ENCODE peak calls at places on chromosomes 7 and 10, in seven cellular contexts. One of them, this sample, is unnamed.

GRCh38 chr10:11246752-11247467 is 229.2 kb downstream of the CELF2 start:
- DNase-seq in G401: no peak
- DNase-seq in heart left ventricle: no peak
- DNase-seq in colonic mucosa: no peak
- DNase-seq in CD8-positive, alpha-beta memory T cell: no peak
- DNase-seq in stimulated activated CD4-positive, alpha-beta T cell treated with anti-CD3 and anti-CD28 coated beads, Interleukin-12 subunit alpha, Interleukin-12 subunit beta, amount 100 ng/mL, for 48 hours: no peak
- DNase-seq in RPMI7951: no peak
- DNase-seq in this sample: no peak

GRCh38 chr7:26620352-26620751 is 244.0 kb downstream of the SKAP2 start:
- DNase-seq in G401: no peak
- DNase-seq in heart left ventricle: no peak
- DNase-seq in colonic mucosa: no peak
- DNase-seq in CD8-positive, alpha-beta memory T cell: no peak
- DNase-seq in stimulated activated CD4-positive, alpha-beta T cell treated with anti-CD3 and anti-CD28 coated beads, Interleukin-12 subunit alpha, Interleukin-12 subunit beta, amount 100 ng/mL, for 48 hours: no peak
- DNase-seq in RPMI7951: peak
- DNase-seq in this sample: no peak

GRCh38 chr10:35946556-35946955 is 304.5 kb upstream of the FZD8 start:
- DNase-seq in G401: no peak
- DNase-seq in heart left ventricle: no peak
- DNase-seq in colonic mucosa: no peak
- DNase-seq in CD8-positive, alpha-beta memory T cell: no peak
- DNase-seq in stimulated activated CD4-positive, alpha-beta T cell treated with anti-CD3 and anti-CD28 coated beads, Interleukin-12 subunit alpha, Interleukin-12 subunit beta, amount 100 ng/mL, for 48 hours: no peak
- DNase-seq in RPMI7951: no peak
- DNase-seq in this sample: no peak

GRCh38 chr7:43834463-43835251 is 34.7 kb downstream of the MRPS24 start:
- DNase-seq in G401: no peak
- DNase-seq in heart left ventricle: no peak
- DNase-seq in colonic mucosa: no peak
- DNase-seq in CD8-positive, alpha-beta memory T cell: peak
- DNase-seq in stimulated activated CD4-positive, alpha-beta T cell treated with anti-CD3 and anti-CD28 coated beads, Interleukin-12 subunit alpha, Interleukin-12 subunit beta, amount 100 ng/mL, for 48 hours: peak
- DNase-seq in RPMI7951: peak
- DNase-seq in this sample: no peak

GRCh38 chr7:44131173-44132009 is 8.0 kb upstream of the POLD2 start:
- DNase-seq in G401: no peak
- DNase-seq in heart left ventricle: peak
- DNase-seq in colonic mucosa: no peak
- DNase-seq in CD8-positive, alpha-beta memory T cell: no peak
- DNase-seq in stimulated activated CD4-positive, alpha-beta T cell treated with anti-CD3 and anti-CD28 coated beads, Interleukin-12 subunit alpha, Interleukin-12 subunit beta, amount 100 ng/mL, for 48 hours: no peak
- DNase-seq in RPMI7951: no peak
- DNase-seq in this sample: no peak

GRCh38 chr7:143285454-143285756 is 647 bp downstream of the TMEM139 start:
- DNase-seq in G401: no peak
- DNase-seq in heart left ventricle: peak
- DNase-seq in colonic mucosa: peak
- DNase-seq in CD8-positive, alpha-beta memory T cell: no peak
- DNase-seq in stimulated activated CD4-positive, alpha-beta T cell treated with anti-CD3 and anti-CD28 coated beads, Interleukin-12 subunit alpha, Interleukin-12 subunit beta, amount 100 ng/mL, for 48 hours: no peak
- DNase-seq in RPMI7951: no peak
- DNase-seq in this sample: no peak

GRCh38 chr10:9253121-9253520 is 1198.6 kb downstream of the GATA3 start:
- DNase-seq in G401: no peak
- DNase-seq in heart left ventricle: no peak
- DNase-seq in colonic mucosa: no peak
- DNase-seq in CD8-positive, alpha-beta memory T cell: no peak
- DNase-seq in stimulated activated CD4-positive, alpha-beta T cell treated with anti-CD3 and anti-CD28 coated beads, Interleukin-12 subunit alpha, Interleukin-12 subunit beta, amount 100 ng/mL, for 48 hours: no peak
- DNase-seq in RPMI7951: peak
- DNase-seq in this sample: no peak

GRCh38 chr7:122885583-122886356 is 490 bp downstream of the CADPS2 start:
- DNase-seq in G401: peak
- DNase-seq in heart left ventricle: peak
- DNase-seq in colonic mucosa: peak
- DNase-seq in CD8-positive, alpha-beta memory T cell: no peak
- DNase-seq in stimulated activated CD4-positive, alpha-beta T cell treated with anti-CD3 and anti-CD28 coated beads, Interleukin-12 subunit alpha, Interleukin-12 subunit beta, amount 100 ng/mL, for 48 hours: no peak
- DNase-seq in RPMI7951: peak
- DNase-seq in this sample: no peak

GRCh38 chr10:95694665-95695064 is 938 bp upstream of the TCTN3 start:
- DNase-seq in G401: no peak
- DNase-seq in heart left ventricle: no peak
- DNase-seq in colonic mucosa: no peak
- DNase-seq in CD8-positive, alpha-beta memory T cell: no peak
- DNase-seq in stimulated activated CD4-positive, alpha-beta T cell treated with anti-CD3 and anti-CD28 coated beads, Interleukin-12 subunit alpha, Interleukin-12 subunit beta, amount 100 ng/mL, for 48 hours: no peak
- DNase-seq in RPMI7951: no peak
- DNase-seq in this sample: no peak

GRCh38 chr10:122207596-122207995 is 63.5 kb upstream of the BTBD16 start:
- DNase-seq in G401: peak
- DNase-seq in heart left ventricle: no peak
- DNase-seq in colonic mucosa: no peak
- DNase-seq in CD8-positive, alpha-beta memory T cell: no peak
- DNase-seq in stimulated activated CD4-positive, alpha-beta T cell treated with anti-CD3 and anti-CD28 coated beads, Interleukin-12 subunit alpha, Interleukin-12 subunit beta, amount 100 ng/mL, for 48 hours: no peak
- DNase-seq in RPMI7951: no peak
- DNase-seq in this sample: no peak

GRCh38 chr7:140402178-140402835 is 1.6 kb upstream of the RAB19 start:
- DNase-seq in G401: no peak
- DNase-seq in heart left ventricle: no peak
- DNase-seq in colonic mucosa: no peak
- DNase-seq in CD8-positive, alpha-beta memory T cell: no peak
- DNase-seq in stimulated activated CD4-positive, alpha-beta T cell treated with anti-CD3 and anti-CD28 coated beads, Interleukin-12 subunit alpha, Interleukin-12 subunit beta, amount 100 ng/mL, for 48 hours: no peak
- DNase-seq in RPMI7951: peak
- DNase-seq in this sample: no peak

GRCh38 chr7:136183981-136184380 is 206.8 kb upstream of the MTPN start:
- DNase-seq in G401: peak
- DNase-seq in heart left ventricle: no peak
- DNase-seq in colonic mucosa: no peak
- DNase-seq in CD8-positive, alpha-beta memory T cell: no peak
- DNase-seq in stimulated activated CD4-positive, alpha-beta T cell treated with anti-CD3 and anti-CD28 coated beads, Interleukin-12 subunit alpha, Interleukin-12 subunit beta, amount 100 ng/mL, for 48 hours: no peak
- DNase-seq in RPMI7951: peak
- DNase-seq in this sample: no peak

GRCh38 chr7:55594414-55594813 is 22.1 kb upstream of the VOPP1 start:
- DNase-seq in G401: no peak
- DNase-seq in heart left ventricle: no peak
- DNase-seq in colonic mucosa: no peak
- DNase-seq in CD8-positive, alpha-beta memory T cell: no peak
- DNase-seq in stimulated activated CD4-positive, alpha-beta T cell treated with anti-CD3 and anti-CD28 coated beads, Interleukin-12 subunit alpha, Interleukin-12 subunit beta, amount 100 ng/mL, for 48 hours: no peak
- DNase-seq in RPMI7951: no peak
- DNase-seq in this sample: peak

GRCh38 chr7:40843338-40844026 is 708.7 kb downstream of the SUGCT start:
- DNase-seq in G401: no peak
- DNase-seq in heart left ventricle: no peak
- DNase-seq in colonic mucosa: no peak
- DNase-seq in CD8-positive, alpha-beta memory T cell: no peak
- DNase-seq in stimulated activated CD4-positive, alpha-beta T cell treated with anti-CD3 and anti-CD28 coated beads, Interleukin-12 subunit alpha, Interleukin-12 subunit beta, amount 100 ng/mL, for 48 hours: no peak
- DNase-seq in RPMI7951: no peak
- DNase-seq in this sample: no peak

GRCh38 chr10:48498940-48499510 is 105.8 kb downstream of the ARHGAP22 start:
- DNase-seq in G401: no peak
- DNase-seq in heart left ventricle: peak
- DNase-seq in colonic mucosa: peak
- DNase-seq in CD8-positive, alpha-beta memory T cell: no peak
- DNase-seq in stimulated activated CD4-positive, alpha-beta T cell treated with anti-CD3 and anti-CD28 coated beads, Interleukin-12 subunit alpha, Interleukin-12 subunit beta, amount 100 ng/mL, for 48 hours: no peak
- DNase-seq in RPMI7951: no peak
- DNase-seq in this sample: peak

GRCh38 chr10:13661261-13661660 is 74.5 kb downstream of the PRPF18 start:
- DNase-seq in G401: no peak
- DNase-seq in heart left ventricle: no peak
- DNase-seq in colonic mucosa: no peak
- DNase-seq in CD8-positive, alpha-beta memory T cell: no peak
- DNase-seq in stimulated activated CD4-positive, alpha-beta T cell treated with anti-CD3 and anti-CD28 coated beads, Interleukin-12 subunit alpha, Interleukin-12 subunit beta, amount 100 ng/mL, for 48 hours: no peak
- DNase-seq in RPMI7951: no peak
- DNase-seq in this sample: no peak

GRCh38 chr10:119313645-119314044 is 106.3 kb downstream of the GRK5 start:
- DNase-seq in G401: no peak
- DNase-seq in heart left ventricle: no peak
- DNase-seq in colonic mucosa: no peak
- DNase-seq in CD8-positive, alpha-beta memory T cell: peak
- DNase-seq in stimulated activated CD4-positive, alpha-beta T cell treated with anti-CD3 and anti-CD28 coated beads, Interleukin-12 subunit alpha, Interleukin-12 subunit beta, amount 100 ng/mL, for 48 hours: peak
- DNase-seq in RPMI7951: peak
- DNase-seq in this sample: no peak

GRCh38 chr7:157712666-157713235 is 375.9 kb downstream of the DNAJB6 start:
- DNase-seq in G401: no peak
- DNase-seq in heart left ventricle: peak
- DNase-seq in colonic mucosa: no peak
- DNase-seq in CD8-positive, alpha-beta memory T cell: no peak
- DNase-seq in stimulated activated CD4-positive, alpha-beta T cell treated with anti-CD3 and anti-CD28 coated beads, Interleukin-12 subunit alpha, Interleukin-12 subunit beta, amount 100 ng/mL, for 48 hours: no peak
- DNase-seq in RPMI7951: no peak
- DNase-seq in this sample: no peak

GRCh38 chr10:133102415-133103095 is 14.8 kb downstream of the ADGRA1 start:
- DNase-seq in G401: no peak
- DNase-seq in heart left ventricle: no peak
- DNase-seq in colonic mucosa: no peak
- DNase-seq in CD8-positive, alpha-beta memory T cell: no peak
- DNase-seq in stimulated activated CD4-positive, alpha-beta T cell treated with anti-CD3 and anti-CD28 coated beads, Interleukin-12 subunit alpha, Interleukin-12 subunit beta, amount 100 ng/mL, for 48 hours: no peak
- DNase-seq in RPMI7951: no peak
- DNase-seq in this sample: no peak

GRCh38 chr10:84540617-84541288 is 212.4 kb downstream of the CCSER2 start:
- DNase-seq in G401: peak
- DNase-seq in heart left ventricle: peak
- DNase-seq in colonic mucosa: peak
- DNase-seq in CD8-positive, alpha-beta memory T cell: peak
- DNase-seq in stimulated activated CD4-positive, alpha-beta T cell treated with anti-CD3 and anti-CD28 coated beads, Interleukin-12 subunit alpha, Interleukin-12 subunit beta, amount 100 ng/mL, for 48 hours: peak
- DNase-seq in RPMI7951: peak
- DNase-seq in this sample: no peak

GRCh38 chr10:91596821-91597396 is 36.0 kb downstream of the PPP1R3C start:
- DNase-seq in G401: no peak
- DNase-seq in heart left ventricle: no peak
- DNase-seq in colonic mucosa: no peak
- DNase-seq in CD8-positive, alpha-beta memory T cell: no peak
- DNase-seq in stimulated activated CD4-positive, alpha-beta T cell treated with anti-CD3 and anti-CD28 coated beads, Interleukin-12 subunit alpha, Interleukin-12 subunit beta, amount 100 ng/mL, for 48 hours: no peak
- DNase-seq in RPMI7951: peak
- DNase-seq in this sample: no peak

GRCh38 chr7:20444041-20444440 is 113.3 kb downstream of the ITGB8 start:
- DNase-seq in G401: no peak
- DNase-seq in heart left ventricle: no peak
- DNase-seq in colonic mucosa: no peak
- DNase-seq in CD8-positive, alpha-beta memory T cell: no peak
- DNase-seq in stimulated activated CD4-positive, alpha-beta T cell treated with anti-CD3 and anti-CD28 coated beads, Interleukin-12 subunit alpha, Interleukin-12 subunit beta, amount 100 ng/mL, for 48 hours: no peak
- DNase-seq in RPMI7951: no peak
- DNase-seq in this sample: no peak

GRCh38 chr7:132760873-132761272 is 184.6 kb upstream of the PLXNA4 start:
- DNase-seq in G401: no peak
- DNase-seq in heart left ventricle: no peak
- DNase-seq in colonic mucosa: no peak
- DNase-seq in CD8-positive, alpha-beta memory T cell: no peak
- DNase-seq in stimulated activated CD4-positive, alpha-beta T cell treated with anti-CD3 and anti-CD28 coated beads, Interleukin-12 subunit alpha, Interleukin-12 subunit beta, amount 100 ng/mL, for 48 hours: no peak
- DNase-seq in RPMI7951: no peak
- DNase-seq in this sample: no peak

GRCh38 chr10:13349776-13350274 is 1.7 kb upstream of the SEPHS1 start:
- DNase-seq in G401: peak
- DNase-seq in heart left ventricle: peak
- DNase-seq in colonic mucosa: peak
- DNase-seq in CD8-positive, alpha-beta memory T cell: no peak
- DNase-seq in stimulated activated CD4-positive, alpha-beta T cell treated with anti-CD3 and anti-CD28 coated beads, Interleukin-12 subunit alpha, Interleukin-12 subunit beta, amount 100 ng/mL, for 48 hours: peak
- DNase-seq in RPMI7951: peak
- DNase-seq in this sample: no peak

GRCh38 chr7:124702385-124702784 is 63.2 kb downstream of the GPR37 start:
- DNase-seq in G401: no peak
- DNase-seq in heart left ventricle: no peak
- DNase-seq in colonic mucosa: no peak
- DNase-seq in CD8-positive, alpha-beta memory T cell: no peak
- DNase-seq in stimulated activated CD4-positive, alpha-beta T cell treated with anti-CD3 and anti-CD28 coated beads, Interleukin-12 subunit alpha, Interleukin-12 subunit beta, amount 100 ng/mL, for 48 hours: no peak
- DNase-seq in RPMI7951: no peak
- DNase-seq in this sample: no peak

GRCh38 chr7:519429-519973 is at the start of gene PDGFA:
- DNase-seq in G401: peak
- DNase-seq in heart left ventricle: peak
- DNase-seq in colonic mucosa: no peak
- DNase-seq in CD8-positive, alpha-beta memory T cell: no peak
- DNase-seq in stimulated activated CD4-positive, alpha-beta T cell treated with anti-CD3 and anti-CD28 coated beads, Interleukin-12 subunit alpha, Interleukin-12 subunit beta, amount 100 ng/mL, for 48 hours: no peak
- DNase-seq in RPMI7951: peak
- DNase-seq in this sample: no peak

GRCh38 chr7:37944737-37945054 is 24.3 kb downstream of the EPDR1 start:
- DNase-seq in G401: no peak
- DNase-seq in heart left ventricle: no peak
- DNase-seq in colonic mucosa: no peak
- DNase-seq in CD8-positive, alpha-beta memory T cell: no peak
- DNase-seq in stimulated activated CD4-positive, alpha-beta T cell treated with anti-CD3 and anti-CD28 coated beads, Interleukin-12 subunit alpha, Interleukin-12 subunit beta, amount 100 ng/mL, for 48 hours: no peak
- DNase-seq in RPMI7951: no peak
- DNase-seq in this sample: no peak

GRCh38 chr7:85068796-85069195 is 118.1 kb downstream of the SEMA3D start:
- DNase-seq in G401: no peak
- DNase-seq in heart left ventricle: no peak
- DNase-seq in colonic mucosa: no peak
- DNase-seq in CD8-positive, alpha-beta memory T cell: no peak
- DNase-seq in stimulated activated CD4-positive, alpha-beta T cell treated with anti-CD3 and anti-CD28 coated beads, Interleukin-12 subunit alpha, Interleukin-12 subunit beta, amount 100 ng/mL, for 48 hours: no peak
- DNase-seq in RPMI7951: peak
- DNase-seq in this sample: no peak

GRCh38 chr10:65194131-65194530 is 1672.9 kb downstream of the REEP3 start:
- DNase-seq in G401: no peak
- DNase-seq in heart left ventricle: no peak
- DNase-seq in colonic mucosa: no peak
- DNase-seq in CD8-positive, alpha-beta memory T cell: no peak
- DNase-seq in stimulated activated CD4-positive, alpha-beta T cell treated with anti-CD3 and anti-CD28 coated beads, Interleukin-12 subunit alpha, Interleukin-12 subunit beta, amount 100 ng/mL, for 48 hours: no peak
- DNase-seq in RPMI7951: peak
- DNase-seq in this sample: no peak

GRCh38 chr7:135512135-135512887 is 2.4 kb upstream of the CNOT4 start:
- DNase-seq in G401: peak
- DNase-seq in heart left ventricle: no peak
- DNase-seq in colonic mucosa: peak
- DNase-seq in CD8-positive, alpha-beta memory T cell: no peak
- DNase-seq in stimulated activated CD4-positive, alpha-beta T cell treated with anti-CD3 and anti-CD28 coated beads, Interleukin-12 subunit alpha, Interleukin-12 subunit beta, amount 100 ng/mL, for 48 hours: peak
- DNase-seq in RPMI7951: peak
- DNase-seq in this sample: no peak

GRCh38 chr7:12868027-12868426 is 180.6 kb downstream of the ARL4A start:
- DNase-seq in G401: no peak
- DNase-seq in heart left ventricle: no peak
- DNase-seq in colonic mucosa: no peak
- DNase-seq in CD8-positive, alpha-beta memory T cell: no peak
- DNase-seq in stimulated activated CD4-positive, alpha-beta T cell treated with anti-CD3 and anti-CD28 coated beads, Interleukin-12 subunit alpha, Interleukin-12 subunit beta, amount 100 ng/mL, for 48 hours: no peak
- DNase-seq in RPMI7951: no peak
- DNase-seq in this sample: no peak

GRCh38 chr10:93465806-93466675 is 16.1 kb downstream of the MYOF start:
- DNase-seq in G401: peak
- DNase-seq in heart left ventricle: peak
- DNase-seq in colonic mucosa: peak
- DNase-seq in CD8-positive, alpha-beta memory T cell: no peak
- DNase-seq in stimulated activated CD4-positive, alpha-beta T cell treated with anti-CD3 and anti-CD28 coated beads, Interleukin-12 subunit alpha, Interleukin-12 subunit beta, amount 100 ng/mL, for 48 hours: no peak
- DNase-seq in RPMI7951: peak
- DNase-seq in this sample: peak

GRCh38 chr7:141160246-141160855 is 86.5 kb downstream of the TMEM178B start:
- DNase-seq in G401: no peak
- DNase-seq in heart left ventricle: no peak
- DNase-seq in colonic mucosa: no peak
- DNase-seq in CD8-positive, alpha-beta memory T cell: no peak
- DNase-seq in stimulated activated CD4-positive, alpha-beta T cell treated with anti-CD3 and anti-CD28 coated beads, Interleukin-12 subunit alpha, Interleukin-12 subunit beta, amount 100 ng/mL, for 48 hours: no peak
- DNase-seq in RPMI7951: no peak
- DNase-seq in this sample: peak

GRCh38 chr7:56019501-56019900 is 31.7 kb downstream of the PSPH start:
- DNase-seq in G401: no peak
- DNase-seq in heart left ventricle: no peak
- DNase-seq in colonic mucosa: peak
- DNase-seq in CD8-positive, alpha-beta memory T cell: no peak
- DNase-seq in stimulated activated CD4-positive, alpha-beta T cell treated with anti-CD3 and anti-CD28 coated beads, Interleukin-12 subunit alpha, Interleukin-12 subunit beta, amount 100 ng/mL, for 48 hours: no peak
- DNase-seq in RPMI7951: no peak
- DNase-seq in this sample: no peak

GRCh38 chr7:154436560-154436959 is 384.4 kb downstream of the DPP6 start:
- DNase-seq in G401: no peak
- DNase-seq in heart left ventricle: no peak
- DNase-seq in colonic mucosa: no peak
- DNase-seq in CD8-positive, alpha-beta memory T cell: no peak
- DNase-seq in stimulated activated CD4-positive, alpha-beta T cell treated with anti-CD3 and anti-CD28 coated beads, Interleukin-12 subunit alpha, Interleukin-12 subunit beta, amount 100 ng/mL, for 48 hours: no peak
- DNase-seq in RPMI7951: no peak
- DNase-seq in this sample: no peak

GRCh38 chr7:2880882-2881281 is 36.8 kb upstream of the GNA12 start:
- DNase-seq in G401: no peak
- DNase-seq in heart left ventricle: no peak
- DNase-seq in colonic mucosa: no peak
- DNase-seq in CD8-positive, alpha-beta memory T cell: no peak
- DNase-seq in stimulated activated CD4-positive, alpha-beta T cell treated with anti-CD3 and anti-CD28 coated beads, Interleukin-12 subunit alpha, Interleukin-12 subunit beta, amount 100 ng/mL, for 48 hours: no peak
- DNase-seq in RPMI7951: peak
- DNase-seq in this sample: no peak

GRCh38 chr10:6578221-6579192 is 1.6 kb downstream of the PRKCQ start:
- DNase-seq in G401: no peak
- DNase-seq in heart left ventricle: no peak
- DNase-seq in colonic mucosa: no peak
- DNase-seq in CD8-positive, alpha-beta memory T cell: no peak
- DNase-seq in stimulated activated CD4-positive, alpha-beta T cell treated with anti-CD3 and anti-CD28 coated beads, Interleukin-12 subunit alpha, Interleukin-12 subunit beta, amount 100 ng/mL, for 48 hours: no peak
- DNase-seq in RPMI7951: no peak
- DNase-seq in this sample: no peak

GRCh38 chr10:70191161-70191770 is 21.0 kb upstream of the SAR1A start:
- DNase-seq in G401: no peak
- DNase-seq in heart left ventricle: no peak
- DNase-seq in colonic mucosa: no peak
- DNase-seq in CD8-positive, alpha-beta memory T cell: no peak
- DNase-seq in stimulated activated CD4-positive, alpha-beta T cell treated with anti-CD3 and anti-CD28 coated beads, Interleukin-12 subunit alpha, Interleukin-12 subunit beta, amount 100 ng/mL, for 48 hours: no peak
- DNase-seq in RPMI7951: no peak
- DNase-seq in this sample: no peak